ENCODE peak calls at places on chromosome 9, in nine cellular contexts. I is lower lobe of right lung, U is tibial artery, G is ovary, F is AG04450, X is endothelial cell of umbilical vein, C is mesendoderm, L is pancreas, Q is thoracic aorta. A is an unnamed sample.

GRCh38 chr9:129472651-129473102 is 148.2 kb downstream of the C9orf50 start:
- DNase-seq in I (no peak), U (no peak), G (no peak), F (no peak), X (peak; percentile 28), C (no peak), L (no peak), Q (no peak), A (no peak)

GRCh38 chr9:130936285-130937117 is 2.5 kb downstream of the FIBCD1 start:
- DNase-seq in I (no peak), U (peak; percentile 30), G (peak; percentile 71), F (no peak), X (peak; percentile 15), C (peak; percentile 94), L (no peak), Q (no peak), A (peak; percentile 79)

GRCh38 chr9:11312976-11313375 is 700.2 kb upstream of the PTPRD start:
- DNase-seq in I (no peak), U (peak; percentile 25), G (no peak), F (no peak), X (no peak), C (no peak), L (no peak), Q (no peak), A (no peak)

GRCh38 chr9:93086445-93087224 is 9.4 kb upstream of the CARD19 start:
- DNase-seq in I (peak; percentile 14), U (no peak), G (peak; percentile 5), F (no peak), X (no peak), C (no peak), L (peak; percentile 13), Q (no peak), A (no peak)

GRCh38 chr9:90900130-90900529 is 98.5 kb downstream of the SYK start:
- DNase-seq in I (no peak), U (no peak), G (no peak), F (no peak), X (no peak), C (peak; percentile 57), L (no peak), Q (no peak), A (no peak)

GRCh38 chr9:34589656-34590375 is at the start of gene CNTFR:
- DNase-seq in I (peak; percentile 46), U (peak; percentile 54), G (peak; percentile 67), F (no peak), X (no peak), C (no peak), L (no peak), Q (no peak), A (no peak)

GRCh38 chr9:103941104-103941503 is 153.0 kb upstream of the SMC2 start:
- DNase-seq in I (no peak), U (no peak), G (no peak), F (no peak), X (no peak), C (no peak), L (no peak), Q (no peak), A (peak; percentile 20)

GRCh38 chr9:87678650-87679355 is 47.1 kb upstream of the CTSL start:
- DNase-seq in I (no peak), U (peak; percentile 65), G (peak; percentile 54), F (peak; percentile 50), X (peak; percentile 57), C (peak; percentile 78), L (peak; percentile 60), Q (no peak), A (no peak)

GRCh38 chr9:42386477-42386876 is 203.0 kb downstream of the SPATA31A6 start:
- DNase-seq in I (no peak), U (no peak), G (no peak), F (no peak), X (peak; percentile 11), C (no peak), L (no peak), Q (no peak), A (no peak)

GRCh38 chr9:126956929-126957686 is 42.5 kb downstream of the RALGPS1 start:
- DNase-seq in I (no peak), U (no peak), G (no peak), F (peak; percentile 34), X (no peak), C (peak; percentile 74), L (no peak), Q (no peak), A (peak; percentile 44)

GRCh38 chr9:135588886-135589595 is 27.5 kb downstream of the PAEP start:
- DNase-seq in I (no peak), U (no peak), G (no peak), F (no peak), X (no peak), C (no peak), L (no peak), Q (no peak), A (no peak)

GRCh38 chr9:33185858-33186257 is 18.7 kb upstream of the B4GALT1 start:
- DNase-seq in I (no peak), U (no peak), G (no peak), F (no peak), X (no peak), C (no peak), L (no peak), Q (no peak), A (no peak)

GRCh38 chr9:99296375-99296951 is 74.4 kb downstream of the SEC61B start:
- DNase-seq in I (no peak), U (no peak), G (peak; percentile 25), F (no peak), X (no peak), C (no peak), L (peak; percentile 58), Q (no peak), A (peak; percentile 77)

GRCh38 chr9:89532478-89532877 is 34.6 kb upstream of the SEMA4D start:
- DNase-seq in I (no peak), U (no peak), G (no peak), F (no peak), X (no peak), C (no peak), L (no peak), Q (no peak), A (no peak)

GRCh38 chr9:113504725-113505590 is 41.4 kb downstream of the RGS3 start:
- DNase-seq in I (peak; percentile 27), U (no peak), G (peak; percentile 36), F (no peak), X (peak; percentile 87), C (no peak), L (peak; percentile 49), Q (no peak), A (no peak)

GRCh38 chr9:113501821-113502220 is 38.3 kb downstream of the RGS3 start:
- DNase-seq in I (no peak), U (no peak), G (no peak), F (no peak), X (no peak), C (no peak), L (no peak), Q (no peak), A (no peak)

GRCh38 chr9:113503613-113504230 is 40.2 kb downstream of the RGS3 start:
- DNase-seq in I (peak; percentile 26), U (no peak), G (no peak), F (no peak), X (peak; percentile 97), C (peak; percentile 37), L (peak; percentile 28), Q (no peak), A (no peak)

GRCh38 chr9:113502427-113503008 is 39.0 kb downstream of the RGS3 start:
- DNase-seq in I (no peak), U (no peak), G (no peak), F (no peak), X (peak; percentile 59), C (no peak), L (no peak), Q (no peak), A (no peak)

GRCh38 chr9:113503131-113503541 is 39.6 kb downstream of the RGS3 start:
- DNase-seq in I (no peak), U (no peak), G (no peak), F (no peak), X (peak; percentile 62), C (no peak), L (no peak), Q (no peak), A (no peak)
- H3K27ac ChIP-seq in I (peak overlapping the region; percentile 47), U (peak overlapping the region; percentile 71), G (no peak overlapping the region), F (no peak overlapping the region), X (peak overlapping the region; percentile 100), C (no peak overlapping the region), L (no peak overlapping the region), Q (peak overlapping the region; percentile 96), A (peak overlapping the region; percentile 48)

GRCh38 chr9:72305102-72305546 is 59.9 kb downstream of the ZFAND5 start:
- DNase-seq in I (peak; percentile 90), U (peak; percentile 90), G (peak; percentile 42), F (no peak), X (peak; percentile 95), C (peak; percentile 96), L (no peak), Q (peak; percentile 56), A (peak; percentile 92)
- H3K27ac ChIP-seq in I (peak overlapping the region; percentile 88), U (peak overlapping the region; percentile 57), G (no peak overlapping the region), F (no peak overlapping the region), X (peak overlapping the region; percentile 53), C (no peak overlapping the region), L (no peak overlapping the region), Q (peak overlapping the region; percentile 7), A (peak overlapping the region; percentile 89)

DNA sequence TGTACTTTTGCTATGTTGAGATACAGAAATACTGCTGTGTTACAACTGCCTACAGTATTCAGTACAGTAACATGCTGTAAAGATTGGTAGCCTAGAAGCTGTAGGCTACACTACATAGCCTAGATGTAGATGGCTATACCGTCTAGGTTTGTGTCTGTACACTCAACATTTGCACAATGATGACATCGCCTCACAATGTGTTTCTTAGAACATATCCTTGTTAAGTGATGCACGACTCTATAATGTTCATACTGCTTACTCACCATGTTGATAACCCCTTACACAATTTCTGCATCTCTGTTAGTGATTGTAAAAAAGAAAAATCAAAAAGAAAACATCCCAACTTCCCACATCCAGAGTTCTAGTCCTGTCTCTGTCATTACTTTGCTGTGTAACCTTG is 450.0 kb downstream of the CCDC171 start:
- DNase-seq in I (no peak), U (no peak), G (no peak), F (no peak), X (no peak), C (no peak), L (no peak), Q (no peak), A (no peak)
- H3K27ac ChIP-seq in I (no peak overlapping the region), U (no peak overlapping the region), G (no peak overlapping the region), F (no peak overlapping the region), X (no peak overlapping the region), C (no peak overlapping the region), L (no peak overlapping the region), Q (no peak overlapping the region), A (no peak overlapping the region)

GRCh38 chr9:133702798-133703570 is 35.2 kb downstream of the SARDH start:
- DNase-seq in I (peak; percentile 45), U (no peak), G (no peak), F (no peak), X (no peak), C (peak; percentile 43), L (peak; percentile 47), Q (no peak), A (peak; percentile 26)

GRCh38 chr9:133701981-133702797 is 36.0 kb downstream of the SARDH start:
- DNase-seq in I (peak; percentile 44), U (no peak), G (peak; percentile 55), F (no peak), X (no peak), C (peak; percentile 69), L (peak; percentile 54), Q (no peak), A (peak; percentile 33)

GRCh38 chr9:133699546-133699945 is 38.6 kb downstream of the SARDH start:
- DNase-seq in I (no peak), U (no peak), G (no peak), F (no peak), X (no peak), C (no peak), L (no peak), Q (no peak), A (no peak)

GRCh38 chr9:133701321-133701980 is 36.7 kb downstream of the SARDH start:
- DNase-seq in I (peak; percentile 42), U (no peak), G (no peak), F (no peak), X (no peak), C (no peak), L (peak; percentile 47), Q (no peak), A (peak; percentile 52)

GRCh38 chr9:133700861-133701320 is 37.3 kb downstream of the SARDH start:
- DNase-seq in I (peak; percentile 28), U (no peak), G (no peak), F (no peak), X (no peak), C (no peak), L (peak; percentile 44), Q (no peak), A (no peak)
- H3K27ac ChIP-seq in I (peak overlapping the region; percentile 60), U (no peak overlapping the region), G (no peak overlapping the region), F (no peak overlapping the region), X (no peak overlapping the region), C (no peak overlapping the region), L (no peak overlapping the region), Q (no peak overlapping the region), A (no peak overlapping the region)

A was measured in left lung.